ENCODE peak calls at places on chromosomes 4 and X, in ten cellular contexts. One of them, this sample, is unnamed.
A peak's percentile ranks its signal among the peaks of the same experiment; 100 is the strongest.

GRCh38 chr4:111959202-111959601 is 186.1 kb upstream of the FAM241A start:
- DNase-seq in cardiac fibroblast: peak; percentile 21
- DNase-seq in left ventricle myocardium inferior: no peak
- DNase-seq in RWPE1: peak; percentile 34
- DNase-seq in kidney: no peak
- DNase-seq in fibroblast of villous mesenchyme: peak; percentile 66
- DNase-seq in psoas muscle: no peak
- DNase-seq in astrocyte: peak; percentile 21
- DNase-seq in dorsolateral prefrontal cortex: no peak
- DNase-seq in epithelial cell of esophagus: peak; percentile 74
- DNase-seq in this sample: peak; percentile 83

GRCh38 chr4:110344165-110344564 is 131.8 kb upstream of the ENPEP start:
- DNase-seq in RWPE1: peak; percentile 32
- DNase-seq in kidney: no peak
- DNase-seq in fibroblast of villous mesenchyme: peak; percentile 19
- DNase-seq in epithelial cell of esophagus: peak; percentile 19
- DNase-seq in astrocyte: no peak
- DNase-seq in cardiac fibroblast: peak; percentile 5
- DNase-seq in left ventricle myocardium inferior: no peak
- DNase-seq in dorsolateral prefrontal cortex: no peak
- DNase-seq in psoas muscle: no peak
- DNase-seq in this sample: no peak

GRCh38 chr4:184288451-184289178 is 70.9 kb upstream of the ENPP6 start:
- DNase-seq in cardiac fibroblast: no peak
- DNase-seq in dorsolateral prefrontal cortex: no peak
- DNase-seq in astrocyte: no peak
- DNase-seq in left ventricle myocardium inferior: no peak
- DNase-seq in kidney: no peak
- DNase-seq in psoas muscle: no peak
- DNase-seq in fibroblast of villous mesenchyme: no peak
- DNase-seq in RWPE1: no peak
- DNase-seq in epithelial cell of esophagus: no peak
- DNase-seq in this sample: no peak

GRCh38 chr4:7506119-7506518 is 71.4 kb upstream of the PSAPL1 start:
- DNase-seq in cardiac fibroblast: no peak
- DNase-seq in psoas muscle: no peak
- DNase-seq in epithelial cell of esophagus: no peak
- DNase-seq in dorsolateral prefrontal cortex: no peak
- DNase-seq in astrocyte: peak; percentile 55
- DNase-seq in left ventricle myocardium inferior: no peak
- DNase-seq in kidney: no peak
- DNase-seq in fibroblast of villous mesenchyme: no peak
- DNase-seq in RWPE1: no peak
- DNase-seq in this sample: no peak

GRCh38 chr4:160880186-160880585 is 1283.6 kb downstream of the FSTL5 start:
- DNase-seq in psoas muscle: no peak
- DNase-seq in fibroblast of villous mesenchyme: no peak
- DNase-seq in left ventricle myocardium inferior: no peak
- DNase-seq in RWPE1: no peak
- DNase-seq in cardiac fibroblast: no peak
- DNase-seq in kidney: no peak
- DNase-seq in dorsolateral prefrontal cortex: no peak
- DNase-seq in astrocyte: no peak
- DNase-seq in epithelial cell of esophagus: no peak
- DNase-seq in this sample: no peak

GRCh38 chrX:104854188-104854587 is 288.2 kb downstream of the IL1RAPL2 start:
- DNase-seq in RWPE1: peak; percentile 0
- DNase-seq in dorsolateral prefrontal cortex: no peak
- DNase-seq in fibroblast of villous mesenchyme: peak; percentile 27
- DNase-seq in epithelial cell of esophagus: peak; percentile 3
- DNase-seq in astrocyte: peak; percentile 80
- DNase-seq in kidney: no peak
- DNase-seq in psoas muscle: no peak
- DNase-seq in left ventricle myocardium inferior: no peak
- DNase-seq in cardiac fibroblast: peak; percentile 1
- DNase-seq in this sample: no peak

GRCh38 chrX:110568396-110568795 is 209.7 kb downstream of the RTL9 start:
- DNase-seq in epithelial cell of esophagus: no peak
- DNase-seq in astrocyte: peak; percentile 42
- DNase-seq in psoas muscle: no peak
- DNase-seq in dorsolateral prefrontal cortex: no peak
- DNase-seq in cardiac fibroblast: no peak
- DNase-seq in kidney: no peak
- DNase-seq in fibroblast of villous mesenchyme: no peak
- DNase-seq in left ventricle myocardium inferior: no peak
- DNase-seq in RWPE1: no peak
- DNase-seq in this sample: no peak

GRCh38 chr4:7041246-7041645 is 1.9 kb upstream of the TADA2B start:
- DNase-seq in fibroblast of villous mesenchyme: no peak
- DNase-seq in psoas muscle: no peak
- DNase-seq in left ventricle myocardium inferior: no peak
- DNase-seq in cardiac fibroblast: no peak
- DNase-seq in kidney: no peak
- DNase-seq in dorsolateral prefrontal cortex: no peak
- DNase-seq in RWPE1: no peak
- DNase-seq in astrocyte: no peak
- DNase-seq in epithelial cell of esophagus: no peak
- DNase-seq in this sample: no peak

GRCh38 chrX:107683124-107683895 is 55.0 kb downstream of the PRPS1 start:
- DNase-seq in psoas muscle: peak; percentile 27
- DNase-seq in epithelial cell of esophagus: peak; percentile 6
- DNase-seq in dorsolateral prefrontal cortex: no peak
- DNase-seq in cardiac fibroblast: peak; percentile 54
- DNase-seq in RWPE1: no peak
- DNase-seq in left ventricle myocardium inferior: no peak
- DNase-seq in fibroblast of villous mesenchyme: peak; percentile 91
- DNase-seq in kidney: no peak
- DNase-seq in astrocyte: no peak
- DNase-seq in this sample: no peak

GRCh38 chr4:44629280-44629866 is 22.1 kb downstream of the YIPF7 start:
- DNase-seq in RWPE1: peak; percentile 46
- DNase-seq in dorsolateral prefrontal cortex: no peak
- DNase-seq in astrocyte: peak; percentile 23
- DNase-seq in psoas muscle: no peak
- DNase-seq in left ventricle myocardium inferior: no peak
- DNase-seq in kidney: no peak
- DNase-seq in fibroblast of villous mesenchyme: peak; percentile 43
- DNase-seq in cardiac fibroblast: peak; percentile 63
- DNase-seq in epithelial cell of esophagus: peak; percentile 65
- DNase-seq in this sample: peak; percentile 33

GRCh38 chr4:93396274-93396673 is 432.3 kb upstream of the ATOH1 start:
- DNase-seq in astrocyte: peak; percentile 69
- DNase-seq in psoas muscle: no peak
- DNase-seq in cardiac fibroblast: peak; percentile 31
- DNase-seq in dorsolateral prefrontal cortex: no peak
- DNase-seq in epithelial cell of esophagus: peak; percentile 77
- DNase-seq in fibroblast of villous mesenchyme: peak; percentile 21
- DNase-seq in RWPE1: peak; percentile 32
- DNase-seq in kidney: no peak
- DNase-seq in left ventricle myocardium inferior: no peak
- DNase-seq in this sample: no peak

GRCh38 chr4:163624727-163625126 is 130.2 kb downstream of the TMA16 start:
- DNase-seq in kidney: no peak
- DNase-seq in epithelial cell of esophagus: no peak
- DNase-seq in dorsolateral prefrontal cortex: no peak
- DNase-seq in cardiac fibroblast: no peak
- DNase-seq in psoas muscle: no peak
- DNase-seq in fibroblast of villous mesenchyme: no peak
- DNase-seq in RWPE1: no peak
- DNase-seq in left ventricle myocardium inferior: no peak
- DNase-seq in astrocyte: no peak
- DNase-seq in this sample: no peak
- TF ChIP-seq CTCF in kidney: no peak
- TF ChIP-seq CTCF in epithelial cell of esophagus: no peak
- TF ChIP-seq CTCF in dorsolateral prefrontal cortex: no peak
- TF ChIP-seq CTCF in cardiac fibroblast: no peak
- TF ChIP-seq CTCF in psoas muscle: no peak
- TF ChIP-seq CTCF in fibroblast of villous mesenchyme: no peak
- TF ChIP-seq CTCF in RWPE1: no peak
- TF ChIP-seq CTCF in left ventricle myocardium inferior: no peak
- TF ChIP-seq CTCF in astrocyte: no peak
- TF ChIP-seq CTCF in this sample: no peak

DNA sequence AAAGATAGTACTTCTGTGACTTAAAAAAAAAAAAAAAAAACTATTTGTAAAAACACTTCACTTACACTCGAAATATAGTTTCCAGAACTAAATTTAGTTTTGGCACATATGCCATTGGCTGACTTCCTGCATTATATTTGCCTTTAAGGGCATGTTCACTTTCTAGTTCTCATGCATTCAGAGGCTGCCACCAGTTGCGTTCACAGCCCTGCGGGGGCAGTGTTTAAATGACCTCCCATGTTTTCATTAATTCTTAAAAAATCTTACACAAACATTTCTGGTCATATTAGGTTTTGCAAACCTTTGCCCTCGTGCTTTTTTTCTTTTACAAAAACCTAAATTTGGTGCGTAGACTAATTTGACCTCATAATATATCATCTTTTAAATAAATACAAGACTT is 12.5 kb upstream of the ARHGAP6 start:
- DNase-seq in epithelial cell of esophagus: no peak
- DNase-seq in psoas muscle: no peak
- DNase-seq in RWPE1: no peak
- DNase-seq in fibroblast of villous mesenchyme: peak; percentile 14
- DNase-seq in astrocyte: no peak
- DNase-seq in cardiac fibroblast: no peak
- DNase-seq in kidney: no peak
- DNase-seq in left ventricle myocardium inferior: no peak
- DNase-seq in dorsolateral prefrontal cortex: no peak
- DNase-seq in this sample: no peak
- TF ChIP-seq CTCF in epithelial cell of esophagus: peak; percentile 20
- TF ChIP-seq CTCF in psoas muscle: peak; percentile 35
- TF ChIP-seq CTCF in RWPE1: peak; percentile 12
- TF ChIP-seq CTCF in fibroblast of villous mesenchyme: peak; percentile 33
- TF ChIP-seq CTCF in astrocyte: peak; percentile 19
- TF ChIP-seq CTCF in cardiac fibroblast: peak; percentile 37
- TF ChIP-seq CTCF in kidney: peak; percentile 15
- TF ChIP-seq CTCF in left ventricle myocardium inferior: no peak
- TF ChIP-seq CTCF in dorsolateral prefrontal cortex: no peak
- TF ChIP-seq CTCF in this sample: peak; percentile 47

DNA sequence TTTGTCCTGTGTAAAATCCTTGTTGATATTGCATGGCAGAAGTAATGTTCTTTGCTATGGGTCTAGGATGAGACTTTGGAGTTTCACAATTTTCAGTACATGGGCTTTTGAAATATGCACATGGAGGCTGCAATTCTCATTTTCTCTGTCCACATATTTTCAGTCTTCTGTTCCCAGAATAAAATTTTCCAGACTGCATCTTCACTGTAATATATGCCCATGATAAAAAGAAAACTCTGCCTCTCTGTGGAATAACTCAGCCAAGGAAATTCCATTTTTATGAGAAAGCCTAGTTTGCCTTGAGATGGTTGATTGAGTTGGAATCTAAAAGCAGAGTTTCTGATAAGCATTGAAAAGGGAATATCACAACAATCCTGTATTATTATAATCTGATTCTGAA is 601.4 kb upstream of the AADAT start:
- DNase-seq in astrocyte: no peak
- DNase-seq in left ventricle myocardium inferior: no peak
- DNase-seq in kidney: no peak
- DNase-seq in cardiac fibroblast: no peak
- DNase-seq in psoas muscle: no peak
- DNase-seq in RWPE1: no peak
- DNase-seq in dorsolateral prefrontal cortex: no peak
- DNase-seq in epithelial cell of esophagus: no peak
- DNase-seq in fibroblast of villous mesenchyme: no peak
- DNase-seq in this sample: no peak
- TF ChIP-seq CTCF in astrocyte: no peak
- TF ChIP-seq CTCF in left ventricle myocardium inferior: no peak
- TF ChIP-seq CTCF in kidney: no peak
- TF ChIP-seq CTCF in cardiac fibroblast: no peak
- TF ChIP-seq CTCF in psoas muscle: no peak
- TF ChIP-seq CTCF in RWPE1: no peak
- TF ChIP-seq CTCF in dorsolateral prefrontal cortex: no peak
- TF ChIP-seq CTCF in epithelial cell of esophagus: no peak
- TF ChIP-seq CTCF in fibroblast of villous mesenchyme: no peak
- TF ChIP-seq CTCF in this sample: no peak

GRCh38 chr4:121304843-121305348 is 75.9 kb downstream of the QRFPR start:
- DNase-seq in fibroblast of villous mesenchyme: no peak
- DNase-seq in kidney: no peak
- DNase-seq in dorsolateral prefrontal cortex: no peak
- DNase-seq in left ventricle myocardium inferior: no peak
- DNase-seq in cardiac fibroblast: no peak
- DNase-seq in RWPE1: no peak
- DNase-seq in astrocyte: no peak
- DNase-seq in psoas muscle: no peak
- DNase-seq in epithelial cell of esophagus: no peak
- DNase-seq in this sample: no peak

GRCh38 chr4:121306932-121307331 is 73.9 kb downstream of the QRFPR start:
- DNase-seq in RWPE1: no peak
- DNase-seq in epithelial cell of esophagus: peak; percentile 5
- DNase-seq in psoas muscle: no peak
- DNase-seq in left ventricle myocardium inferior: no peak
- DNase-seq in dorsolateral prefrontal cortex: no peak
- DNase-seq in cardiac fibroblast: no peak
- DNase-seq in kidney: no peak
- DNase-seq in astrocyte: no peak
- DNase-seq in fibroblast of villous mesenchyme: no peak
- DNase-seq in this sample: no peak

GRCh38 chr4:121308828-121309227 is 72.0 kb downstream of the QRFPR start:
- DNase-seq in dorsolateral prefrontal cortex: no peak
- DNase-seq in cardiac fibroblast: no peak
- DNase-seq in astrocyte: no peak
- DNase-seq in kidney: no peak
- DNase-seq in fibroblast of villous mesenchyme: no peak
- DNase-seq in psoas muscle: no peak
- DNase-seq in left ventricle myocardium inferior: no peak
- DNase-seq in RWPE1: no peak
- DNase-seq in epithelial cell of esophagus: no peak
- DNase-seq in this sample: no peak

GRCh38 chr4:121308328-121308663 is 72.5 kb downstream of the QRFPR start:
- DNase-seq in epithelial cell of esophagus: peak; percentile 30
- DNase-seq in astrocyte: no peak
- DNase-seq in psoas muscle: no peak
- DNase-seq in dorsolateral prefrontal cortex: no peak
- DNase-seq in RWPE1: no peak
- DNase-seq in kidney: no peak
- DNase-seq in cardiac fibroblast: no peak
- DNase-seq in left ventricle myocardium inferior: no peak
- DNase-seq in fibroblast of villous mesenchyme: peak; percentile 3
- DNase-seq in this sample: peak; percentile 9

DNA sequence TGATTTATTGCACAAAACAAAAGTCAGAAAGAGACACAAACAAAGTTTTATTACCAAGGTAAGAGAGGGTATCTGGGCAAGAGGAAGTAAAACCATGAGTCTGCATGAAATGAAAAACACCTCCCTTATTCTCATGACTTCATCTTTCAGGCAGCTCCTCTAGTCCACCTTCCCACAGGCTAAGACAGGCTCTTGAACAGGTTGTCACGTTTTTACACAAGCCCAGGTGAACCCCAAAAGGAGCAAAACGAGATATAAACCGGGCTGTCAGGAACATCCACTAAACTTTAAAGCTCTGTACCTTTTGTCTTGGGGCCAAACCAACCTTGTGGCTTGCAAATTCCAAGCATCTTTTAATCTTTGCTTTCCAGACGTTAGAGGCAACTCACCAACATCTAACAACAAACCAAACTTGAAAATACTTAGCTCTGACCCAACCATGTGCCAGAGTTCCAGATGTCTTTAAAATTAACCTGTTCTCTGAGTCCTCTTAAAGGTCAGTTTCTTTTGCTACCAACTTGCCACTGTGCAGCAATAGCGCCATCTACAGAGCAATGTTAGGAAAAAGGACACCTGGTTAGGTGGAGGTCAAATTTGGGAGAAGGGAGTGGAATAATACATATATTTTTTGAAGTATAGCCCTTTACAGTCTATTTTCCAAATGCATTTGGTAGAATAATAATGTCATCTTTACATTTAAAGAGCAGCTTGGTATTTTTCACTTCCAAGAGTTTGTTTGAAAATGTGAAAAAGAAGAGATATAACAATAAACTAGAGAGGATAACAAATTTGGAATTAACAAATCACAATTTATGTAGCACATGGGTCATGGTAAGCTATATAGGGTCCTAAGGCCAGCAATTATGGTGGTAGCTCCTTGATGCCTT is 73.1 kb downstream of the QRFPR start:
- DNase-seq in astrocyte: peak; percentile 33
- DNase-seq in kidney: no peak
- DNase-seq in RWPE1: peak; percentile 45
- DNase-seq in dorsolateral prefrontal cortex: no peak
- DNase-seq in cardiac fibroblast: peak; percentile 76
- DNase-seq in psoas muscle: no peak
- DNase-seq in fibroblast of villous mesenchyme: peak; percentile 69
- DNase-seq in epithelial cell of esophagus: peak; percentile 94
- DNase-seq in left ventricle myocardium inferior: no peak
- DNase-seq in this sample: peak; percentile 43
- TF ChIP-seq CTCF in astrocyte: peak; percentile 83
- TF ChIP-seq CTCF in kidney: peak; percentile 34
- TF ChIP-seq CTCF in RWPE1: peak; percentile 75
- TF ChIP-seq CTCF in dorsolateral prefrontal cortex: no peak
- TF ChIP-seq CTCF in cardiac fibroblast: peak; percentile 87
- TF ChIP-seq CTCF in psoas muscle: peak; percentile 15
- TF ChIP-seq CTCF in fibroblast of villous mesenchyme: peak; percentile 89
- TF ChIP-seq CTCF in epithelial cell of esophagus: peak; percentile 85
- TF ChIP-seq CTCF in left ventricle myocardium inferior: peak; percentile 48
- TF ChIP-seq CTCF in this sample: peak; percentile 85

This sample was measured in HFFc6.